ENCODE peak calls at places on chromosomes 12 and 14, in ten cellular contexts. One of them, this sample, is unnamed.

GRCh38 chr12:66751432-66752113 is 72.7 kb upstream of the GRIP1 start:
- DNase-seq in fibroblast of lung: no peak
- DNase-seq in activated T-cell treated with anti-CD3 and anti-CD28 coated beads for 24 hours: no peak
- DNase-seq in cardiac muscle cell: no peak
- DNase-seq in GDM1: no peak
- DNase-seq in hypothalamus: no peak
- DNase-seq in AG04450: no peak
- DNase-seq in DMS 273 treated with DMSO at 0.1 percent for 48 hours: no peak
- DNase-seq in NCI-H460: no peak
- DNase-seq in D721Med: no peak
- DNase-seq in this sample: no peak

GRCh38 chr14:72780771-72781170 is 113.1 kb downstream of the DPF3 start:
- DNase-seq in fibroblast of lung: peak
- DNase-seq in activated T-cell treated with anti-CD3 and anti-CD28 coated beads for 24 hours: no peak
- DNase-seq in cardiac muscle cell: no peak
- DNase-seq in GDM1: no peak
- DNase-seq in hypothalamus: no peak
- DNase-seq in AG04450: no peak
- DNase-seq in DMS 273 treated with DMSO at 0.1 percent for 48 hours: no peak
- DNase-seq in NCI-H460: no peak
- DNase-seq in D721Med: no peak
- DNase-seq in this sample: no peak

GRCh38 chr14:29215853-29216252 is 449.3 kb downstream of the FOXG1 start:
- DNase-seq in fibroblast of lung: peak
- DNase-seq in activated T-cell treated with anti-CD3 and anti-CD28 coated beads for 24 hours: no peak
- DNase-seq in cardiac muscle cell: no peak
- DNase-seq in GDM1: no peak
- DNase-seq in hypothalamus: no peak
- DNase-seq in AG04450: no peak
- DNase-seq in DMS 273 treated with DMSO at 0.1 percent for 48 hours: no peak
- DNase-seq in NCI-H460: no peak
- DNase-seq in D721Med: no peak
- DNase-seq in this sample: no peak

GRCh38 chr14:65774041-65774440 is 361.5 kb downstream of the FUT8 start:
- DNase-seq in fibroblast of lung: no peak
- DNase-seq in activated T-cell treated with anti-CD3 and anti-CD28 coated beads for 24 hours: no peak
- DNase-seq in cardiac muscle cell: no peak
- DNase-seq in GDM1: no peak
- DNase-seq in hypothalamus: no peak
- DNase-seq in AG04450: no peak
- DNase-seq in DMS 273 treated with DMSO at 0.1 percent for 48 hours: no peak
- DNase-seq in NCI-H460: no peak
- DNase-seq in D721Med: no peak
- DNase-seq in this sample: no peak

GRCh38 chr14:39339003-39339402 is 93.2 kb downstream of the FBXO33 start:
- DNase-seq in fibroblast of lung: no peak
- DNase-seq in activated T-cell treated with anti-CD3 and anti-CD28 coated beads for 24 hours: no peak
- DNase-seq in cardiac muscle cell: peak
- DNase-seq in GDM1: no peak
- DNase-seq in hypothalamus: no peak
- DNase-seq in AG04450: no peak
- DNase-seq in DMS 273 treated with DMSO at 0.1 percent for 48 hours: no peak
- DNase-seq in NCI-H460: no peak
- DNase-seq in D721Med: no peak
- DNase-seq in this sample: no peak

GRCh38 chr12:15717940-15718567 is 71.1 kb downstream of the EPS8 start:
- DNase-seq in fibroblast of lung: no peak
- DNase-seq in activated T-cell treated with anti-CD3 and anti-CD28 coated beads for 24 hours: no peak
- DNase-seq in cardiac muscle cell: no peak
- DNase-seq in GDM1: no peak
- DNase-seq in hypothalamus: no peak
- DNase-seq in AG04450: no peak
- DNase-seq in DMS 273 treated with DMSO at 0.1 percent for 48 hours: no peak
- DNase-seq in NCI-H460: no peak
- DNase-seq in D721Med: no peak
- DNase-seq in this sample: no peak

GRCh38 chr12:57319678-57320469 is 68.9 kb upstream of the STAC3 start:
- DNase-seq in fibroblast of lung: peak
- DNase-seq in activated T-cell treated with anti-CD3 and anti-CD28 coated beads for 24 hours: no peak
- DNase-seq in cardiac muscle cell: no peak
- DNase-seq in GDM1: no peak
- DNase-seq in hypothalamus: no peak
- DNase-seq in AG04450: no peak
- DNase-seq in DMS 273 treated with DMSO at 0.1 percent for 48 hours: no peak
- DNase-seq in NCI-H460: no peak
- DNase-seq in D721Med: no peak
- DNase-seq in this sample: no peak

GRCh38 chr12:79932393-79932792 is 2.5 kb downstream of the PPP1R12A start:
- DNase-seq in fibroblast of lung: no peak
- DNase-seq in activated T-cell treated with anti-CD3 and anti-CD28 coated beads for 24 hours: no peak
- DNase-seq in cardiac muscle cell: no peak
- DNase-seq in GDM1: no peak
- DNase-seq in hypothalamus: no peak
- DNase-seq in AG04450: no peak
- DNase-seq in DMS 273 treated with DMSO at 0.1 percent for 48 hours: no peak
- DNase-seq in NCI-H460: no peak
- DNase-seq in D721Med: no peak
- DNase-seq in this sample: no peak

GRCh38 chr12:124451637-124452243 is 115.7 kb downstream of the NCOR2 start:
- DNase-seq in fibroblast of lung: no peak
- DNase-seq in activated T-cell treated with anti-CD3 and anti-CD28 coated beads for 24 hours: no peak
- DNase-seq in cardiac muscle cell: no peak
- DNase-seq in GDM1: no peak
- DNase-seq in hypothalamus: no peak
- DNase-seq in AG04450: no peak
- DNase-seq in DMS 273 treated with DMSO at 0.1 percent for 48 hours: no peak
- DNase-seq in NCI-H460: no peak
- DNase-seq in D721Med: peak
- DNase-seq in this sample: peak

GRCh38 chr14:105525861-105526780 is at the start of gene TMEM121:
- DNase-seq in fibroblast of lung: no peak
- DNase-seq in activated T-cell treated with anti-CD3 and anti-CD28 coated beads for 24 hours: no peak
- DNase-seq in cardiac muscle cell: peak
- DNase-seq in GDM1: no peak
- DNase-seq in hypothalamus: peak
- DNase-seq in AG04450: no peak
- DNase-seq in DMS 273 treated with DMSO at 0.1 percent for 48 hours: no peak
- DNase-seq in NCI-H460: no peak
- DNase-seq in D721Med: no peak
- DNase-seq in this sample: no peak

GRCh38 chr14:34262511-34262910 is 199.5 kb downstream of the SPTSSA start:
- DNase-seq in fibroblast of lung: no peak
- DNase-seq in activated T-cell treated with anti-CD3 and anti-CD28 coated beads for 24 hours: no peak
- DNase-seq in cardiac muscle cell: no peak
- DNase-seq in GDM1: no peak
- DNase-seq in hypothalamus: no peak
- DNase-seq in AG04450: no peak
- DNase-seq in DMS 273 treated with DMSO at 0.1 percent for 48 hours: no peak
- DNase-seq in NCI-H460: no peak
- DNase-seq in D721Med: no peak
- DNase-seq in this sample: no peak

GRCh38 chr14:67514650-67515385 is 18.3 kb upstream of the PLEKHH1 start:
- DNase-seq in fibroblast of lung: peak
- DNase-seq in activated T-cell treated with anti-CD3 and anti-CD28 coated beads for 24 hours: no peak
- DNase-seq in cardiac muscle cell: no peak
- DNase-seq in GDM1: peak
- DNase-seq in hypothalamus: peak
- DNase-seq in AG04450: no peak
- DNase-seq in DMS 273 treated with DMSO at 0.1 percent for 48 hours: no peak
- DNase-seq in NCI-H460: no peak
- DNase-seq in D721Med: no peak
- DNase-seq in this sample: no peak

GRCh38 chr14:81453166-81453766 is 53.1 kb upstream of the STON2 start:
- DNase-seq in fibroblast of lung: peak
- DNase-seq in activated T-cell treated with anti-CD3 and anti-CD28 coated beads for 24 hours: peak
- DNase-seq in cardiac muscle cell: peak
- DNase-seq in GDM1: peak
- DNase-seq in hypothalamus: peak
- DNase-seq in AG04450: no peak
- DNase-seq in DMS 273 treated with DMSO at 0.1 percent for 48 hours: peak
- DNase-seq in NCI-H460: peak
- DNase-seq in D721Med: no peak
- DNase-seq in this sample: peak

GRCh38 chr14:21711360-21711961 is 37.8 kb upstream of the OR4E1 start:
- DNase-seq in fibroblast of lung: peak
- DNase-seq in activated T-cell treated with anti-CD3 and anti-CD28 coated beads for 24 hours: peak
- DNase-seq in cardiac muscle cell: peak
- DNase-seq in GDM1: no peak
- DNase-seq in hypothalamus: no peak
- DNase-seq in AG04450: no peak
- DNase-seq in DMS 273 treated with DMSO at 0.1 percent for 48 hours: no peak
- DNase-seq in NCI-H460: peak
- DNase-seq in D721Med: no peak
- DNase-seq in this sample: peak

GRCh38 chr14:68734231-68734732 is 58.6 kb downstream of the ZFP36L1 start:
- DNase-seq in fibroblast of lung: peak
- DNase-seq in activated T-cell treated with anti-CD3 and anti-CD28 coated beads for 24 hours: peak
- DNase-seq in cardiac muscle cell: no peak
- DNase-seq in GDM1: peak
- DNase-seq in hypothalamus: no peak
- DNase-seq in AG04450: no peak
- DNase-seq in DMS 273 treated with DMSO at 0.1 percent for 48 hours: no peak
- DNase-seq in NCI-H460: no peak
- DNase-seq in D721Med: no peak
- DNase-seq in this sample: no peak

GRCh38 chr14:105412768-105413541 is 6.7 kb upstream of the MTA1 start:
- DNase-seq in fibroblast of lung: no peak
- DNase-seq in activated T-cell treated with anti-CD3 and anti-CD28 coated beads for 24 hours: no peak
- DNase-seq in cardiac muscle cell: no peak
- DNase-seq in GDM1: no peak
- DNase-seq in hypothalamus: no peak
- DNase-seq in AG04450: no peak
- DNase-seq in DMS 273 treated with DMSO at 0.1 percent for 48 hours: no peak
- DNase-seq in NCI-H460: no peak
- DNase-seq in D721Med: no peak
- DNase-seq in this sample: no peak

GRCh38 chr14:103522649-103523582 is at the start of gene CKB:
- DNase-seq in fibroblast of lung: peak
- DNase-seq in activated T-cell treated with anti-CD3 and anti-CD28 coated beads for 24 hours: no peak
- DNase-seq in cardiac muscle cell: peak
- DNase-seq in GDM1: no peak
- DNase-seq in hypothalamus: peak
- DNase-seq in AG04450: no peak
- DNase-seq in DMS 273 treated with DMSO at 0.1 percent for 48 hours: no peak
- DNase-seq in NCI-H460: peak
- DNase-seq in D721Med: peak
- DNase-seq in this sample: peak

GRCh38 chr12:124011435-124012124 is 38.6 kb downstream of the ZNF664 start:
- DNase-seq in fibroblast of lung: no peak
- DNase-seq in activated T-cell treated with anti-CD3 and anti-CD28 coated beads for 24 hours: no peak
- DNase-seq in cardiac muscle cell: no peak
- DNase-seq in GDM1: no peak
- DNase-seq in hypothalamus: no peak
- DNase-seq in AG04450: no peak
- DNase-seq in DMS 273 treated with DMSO at 0.1 percent for 48 hours: no peak
- DNase-seq in NCI-H460: no peak
- DNase-seq in D721Med: no peak
- DNase-seq in this sample: no peak

GRCh38 chr14:58882577-58883018 is 244.8 kb downstream of the DACT1 start:
- DNase-seq in fibroblast of lung: peak
- DNase-seq in activated T-cell treated with anti-CD3 and anti-CD28 coated beads for 24 hours: no peak
- DNase-seq in cardiac muscle cell: no peak
- DNase-seq in GDM1: no peak
- DNase-seq in hypothalamus: no peak
- DNase-seq in AG04450: no peak
- DNase-seq in DMS 273 treated with DMSO at 0.1 percent for 48 hours: peak
- DNase-seq in NCI-H460: no peak
- DNase-seq in D721Med: no peak
- DNase-seq in this sample: peak

GRCh38 chr12:26822051-26822450 is 10.9 kb downstream of the ITPR2 start:
- DNase-seq in fibroblast of lung: peak
- DNase-seq in activated T-cell treated with anti-CD3 and anti-CD28 coated beads for 24 hours: no peak
- DNase-seq in cardiac muscle cell: no peak
- DNase-seq in GDM1: no peak
- DNase-seq in hypothalamus: no peak
- DNase-seq in AG04450: no peak
- DNase-seq in DMS 273 treated with DMSO at 0.1 percent for 48 hours: no peak
- DNase-seq in NCI-H460: no peak
- DNase-seq in D721Med: no peak
- DNase-seq in this sample: no peak

GRCh38 chr12:52561880-52562449 is 9.0 kb upstream of the KRT71 start:
- DNase-seq in fibroblast of lung: no peak
- DNase-seq in activated T-cell treated with anti-CD3 and anti-CD28 coated beads for 24 hours: no peak
- DNase-seq in cardiac muscle cell: no peak
- DNase-seq in GDM1: no peak
- DNase-seq in hypothalamus: no peak
- DNase-seq in AG04450: no peak
- DNase-seq in DMS 273 treated with DMSO at 0.1 percent for 48 hours: no peak
- DNase-seq in NCI-H460: no peak
- DNase-seq in D721Med: no peak
- DNase-seq in this sample: no peak

GRCh38 chr12:20018406-20018805 is 349.9 kb upstream of the PDE3A start:
- DNase-seq in fibroblast of lung: no peak
- DNase-seq in activated T-cell treated with anti-CD3 and anti-CD28 coated beads for 24 hours: no peak
- DNase-seq in cardiac muscle cell: no peak
- DNase-seq in GDM1: no peak
- DNase-seq in hypothalamus: no peak
- DNase-seq in AG04450: no peak
- DNase-seq in DMS 273 treated with DMSO at 0.1 percent for 48 hours: no peak
- DNase-seq in NCI-H460: no peak
- DNase-seq in D721Med: no peak
- DNase-seq in this sample: no peak

GRCh38 chr12:104567832-104568490 is 111.2 kb downstream of the CHST11 start:
- DNase-seq in fibroblast of lung: no peak
- DNase-seq in activated T-cell treated with anti-CD3 and anti-CD28 coated beads for 24 hours: no peak
- DNase-seq in cardiac muscle cell: no peak
- DNase-seq in GDM1: peak
- DNase-seq in hypothalamus: no peak
- DNase-seq in AG04450: no peak
- DNase-seq in DMS 273 treated with DMSO at 0.1 percent for 48 hours: no peak
- DNase-seq in NCI-H460: no peak
- DNase-seq in D721Med: no peak
- DNase-seq in this sample: no peak

GRCh38 chr14:103023881-103024473 is 33.4 kb downstream of the CDC42BPB start:
- DNase-seq in fibroblast of lung: peak
- DNase-seq in activated T-cell treated with anti-CD3 and anti-CD28 coated beads for 24 hours: no peak
- DNase-seq in cardiac muscle cell: no peak
- DNase-seq in GDM1: no peak
- DNase-seq in hypothalamus: no peak
- DNase-seq in AG04450: peak
- DNase-seq in DMS 273 treated with DMSO at 0.1 percent for 48 hours: no peak
- DNase-seq in NCI-H460: no peak
- DNase-seq in D721Med: no peak
- DNase-seq in this sample: no peak

GRCh38 chr12:48925218-48925871 is at the start of gene FKBP11:
- DNase-seq in fibroblast of lung: peak
- DNase-seq in activated T-cell treated with anti-CD3 and anti-CD28 coated beads for 24 hours: peak
- DNase-seq in cardiac muscle cell: peak
- DNase-seq in GDM1: no peak
- DNase-seq in hypothalamus: peak
- DNase-seq in AG04450: no peak
- DNase-seq in DMS 273 treated with DMSO at 0.1 percent for 48 hours: no peak
- DNase-seq in NCI-H460: no peak
- DNase-seq in D721Med: peak
- DNase-seq in this sample: no peak

GRCh38 chr12:2561367-2561766 is 233.4 kb upstream of the FKBP4 start:
- DNase-seq in fibroblast of lung: no peak
- DNase-seq in activated T-cell treated with anti-CD3 and anti-CD28 coated beads for 24 hours: no peak
- DNase-seq in cardiac muscle cell: no peak
- DNase-seq in GDM1: no peak
- DNase-seq in hypothalamus: no peak
- DNase-seq in AG04450: no peak
- DNase-seq in DMS 273 treated with DMSO at 0.1 percent for 48 hours: no peak
- DNase-seq in NCI-H460: no peak
- DNase-seq in D721Med: no peak
- DNase-seq in this sample: no peak

GRCh38 chr12:127579446-127579845 is 687.5 kb upstream of the TMEM132C start:
- DNase-seq in fibroblast of lung: no peak
- DNase-seq in activated T-cell treated with anti-CD3 and anti-CD28 coated beads for 24 hours: no peak
- DNase-seq in cardiac muscle cell: no peak
- DNase-seq in GDM1: no peak
- DNase-seq in hypothalamus: no peak
- DNase-seq in AG04450: no peak
- DNase-seq in DMS 273 treated with DMSO at 0.1 percent for 48 hours: no peak
- DNase-seq in NCI-H460: no peak
- DNase-seq in D721Med: no peak
- DNase-seq in this sample: no peak

GRCh38 chr14:75273272-75274044 is 5.2 kb upstream of the FOS start:
- DNase-seq in fibroblast of lung: peak
- DNase-seq in activated T-cell treated with anti-CD3 and anti-CD28 coated beads for 24 hours: no peak
- DNase-seq in cardiac muscle cell: peak
- DNase-seq in GDM1: no peak
- DNase-seq in hypothalamus: no peak
- DNase-seq in AG04450: no peak
- DNase-seq in DMS 273 treated with DMSO at 0.1 percent for 48 hours: no peak
- DNase-seq in NCI-H460: no peak
- DNase-seq in D721Med: no peak
- DNase-seq in this sample: no peak

This sample was measured in SK-N-DZ.